ENCODE peak calls at places on chromosomes 6 and 20, in four cellular contexts. N is IMR-90, Q is trophoblast cell, A is neuronal stem cell. S is an unnamed sample.

GRCh38 chr20:16801919-16802651 is 53.9 kb downstream of the OTOR start:
- DNase-seq in A (peak), N (peak), Q (peak), S (peak)

GRCh38 chr6:29834564-29835436 is 7.2 kb downstream of the HLA-G start:
- DNase-seq in N (no peak), A (peak), Q (peak), S (no peak)

GRCh38 chr20:1478566-1478965 is 11.9 kb upstream of the NSFL1C start:
- DNase-seq in A (no peak), Q (peak), N (peak), S (no peak)

GRCh38 chr6:135811172-135811571 is 40.3 kb upstream of the PDE7B start:
- DNase-seq in N (no peak), Q (no peak), A (no peak), S (no peak)

GRCh38 chr6:141657812-141658211 is 474.9 kb upstream of the GJE1 start:
- DNase-seq in Q (no peak), N (no peak), A (no peak), S (no peak)

GRCh38 chr6:90288404-90288803 is 8.2 kb downstream of the BACH2 start:
- DNase-seq in Q (peak), N (peak), A (no peak), S (no peak)

GRCh38 chr6:42783177-42783875 is 1.5 kb downstream of the BICRAL start:
- DNase-seq in N (peak), Q (peak), A (peak), S (no peak)

GRCh38 chr20:5222919-5223634 is 93.7 kb downstream of the PROKR2 start:
- DNase-seq in A (peak), N (peak), Q (peak), S (peak)

GRCh38 chr6:7188492-7188891 is 80.7 kb downstream of the RREB1 start:
- DNase-seq in A (no peak), N (no peak), Q (peak), S (no peak)

GRCh38 chr6:158567152-158567551 is 7.3 kb downstream of the TMEM181 start:
- DNase-seq in A (no peak), Q (no peak), N (no peak), S (no peak)

GRCh38 chr6:108655840-108656650 is 95.3 kb downstream of the FOXO3 start:
- DNase-seq in A (no peak), Q (no peak), N (peak), S (no peak)

GRCh38 chr6:11222385-11223277 is 9.8 kb downstream of the NEDD9 start:
- DNase-seq in N (no peak), Q (no peak), A (no peak), S (no peak)

GRCh38 chr6:40882321-40882720 is 156.7 kb downstream of the UNC5CL start:
- DNase-seq in A (no peak), Q (no peak), N (no peak), S (no peak)

GRCh38 chr6:111265842-111266241 is 178.5 kb downstream of the SLC16A10 start:
- DNase-seq in N (peak), Q (no peak), A (no peak), S (no peak)

GRCh38 chr6:89828988-89829590 is 591 bp upstream of the CASP8AP2 start:
- DNase-seq in Q (peak), A (no peak), N (no peak), S (no peak)

GRCh38 chr6:23498013-23498412 is 628.0 kb upstream of the NRSN1 start:
- DNase-seq in A (no peak), Q (no peak), N (peak), S (no peak)

GRCh38 chr6:125357515-125358256 is 55.9 kb upstream of the HDDC2 start:
- DNase-seq in Q (no peak), A (no peak), N (no peak), S (no peak)

GRCh38 chr6:74137910-74138309 is 441.9 kb downstream of the CD109 start:
- DNase-seq in N (peak), Q (peak), A (no peak), S (no peak)

GRCh38 chr6:7541175-7542064 is at the start of gene DSP:
- DNase-seq in A (peak), N (no peak), Q (peak), S (peak)

GRCh38 chr6:55758156-55758942 is 117.0 kb downstream of the BMP5 start:
- DNase-seq in N (peak), A (no peak), Q (peak), S (no peak)

GRCh38 chr20:34516874-34517542 is 786 bp downstream of the DYNLRB1 start:
- DNase-seq in Q (peak), A (no peak), N (no peak), S (no peak)

GRCh38 chr6:53464942-53465460 is 79.9 kb downstream of the GCLC start:
- DNase-seq in Q (peak), A (no peak), N (peak), S (no peak)

GRCh38 chr6:88856566-88856965 is 106.9 kb downstream of the RNGTT start:
- DNase-seq in Q (no peak), N (peak), A (no peak), S (no peak)

GRCh38 chr6:6736753-6737654 is 148.5 kb downstream of the LY86 start:
- DNase-seq in Q (peak), N (no peak), A (no peak), S (peak)

GRCh38 chr6:41653642-41654432 is 15.6 kb downstream of the MDFI start:
- DNase-seq in A (no peak), N (no peak), Q (no peak), S (no peak)

GRCh38 chr20:37418591-37418990 is 72.7 kb downstream of the SRC start:
- DNase-seq in Q (no peak), A (no peak), N (no peak), S (no peak)

GRCh38 chr6:85551264-85551663 is 42.4 kb downstream of the SNX14 start:
- DNase-seq in Q (no peak), A (peak), N (no peak), S (no peak)

GRCh38 chr20:23078351-23078993 is 7.7 kb downstream of the CD93 start:
- DNase-seq in A (no peak), N (no peak), Q (no peak), S (no peak)

GRCh38 chr20:3103369-3104032 is 19.0 kb upstream of the AVP start:
- DNase-seq in N (no peak), A (no peak), Q (peak), S (no peak)

GRCh38 chr6:63637865-63638445 is 2.4 kb downstream of the PHF3 start:
- DNase-seq in N (no peak), A (no peak), Q (no peak), S (no peak)

GRCh38 chr20:64242003-64242796 is 13.3 kb upstream of the PCMTD2 start:
- DNase-seq in A (no peak), Q (no peak), N (no peak), S (no peak)

GRCh38 chr6:157555795-157556645 is 175.0 kb downstream of the ZDHHC14 start:
- DNase-seq in Q (no peak), N (no peak), A (no peak), S (peak)

GRCh38 chr6:134422426-134423231 is 104.7 kb upstream of the SGK1 start:
- DNase-seq in A (no peak), Q (peak), N (peak), S (no peak)

GRCh38 chr20:31922181-31922580 is 29.7 kb downstream of the PDRG1 start:
- DNase-seq in A (no peak), N (no peak), Q (no peak), S (no peak)

GRCh38 chr20:31918471-31919105 is 33.3 kb downstream of the PDRG1 start:
- DNase-seq in A (no peak), N (peak), Q (no peak), S (no peak)

GRCh38 chr20:31919756-31920155 is 32.1 kb downstream of the PDRG1 start:
- DNase-seq in Q (no peak), N (no peak), A (no peak), S (no peak)

GRCh38 chr20:31922588-31922987 is 29.3 kb downstream of the PDRG1 start:
- DNase-seq in Q (no peak), N (no peak), A (no peak), S (no peak)

GRCh38 chr20:31920275-31920855 is 31.5 kb downstream of the PDRG1 start:
- DNase-seq in N (no peak), Q (no peak), A (no peak), S (no peak)
- H3K14ac ChIP-seq in N (no peak), Q (no peak), A (no peak), S (no peak)

GRCh38 chr6:3230275-3231212 is 3.1 kb upstream of the TUBB2B start:
- DNase-seq in A (peak), N (peak), Q (no peak), S (peak)

GRCh38 chr6:3231213-3232016 is 4.0 kb upstream of the TUBB2B start:
- DNase-seq in N (peak), A (peak), Q (peak), S (no peak)

GRCh38 chr6:3233321-3233720 is 5.9 kb upstream of the TUBB2B start:
- DNase-seq in A (no peak), Q (peak), N (no peak), S (no peak)

GRCh38 chr6:3229566-3230274 is 2.3 kb upstream of the TUBB2B start:
- DNase-seq in Q (peak), A (peak), N (no peak), S (no peak)

GRCh38 chr6:3232017-3232838 is 4.8 kb upstream of the TUBB2B start:
- DNase-seq in Q (no peak), A (no peak), N (no peak), S (no peak)
- H3K18ac ChIP-seq in Q (peak), A (peak), N (no peak), S (peak)

GRCh38 chr6:133394630-133395029 is 153.5 kb downstream of the EYA4 start:
- DNase-seq in A (no peak), N (no peak), Q (no peak), S (no peak)
- H3K14ac ChIP-seq in A (no peak), N (no peak), Q (no peak), S (no peak)

DNA sequence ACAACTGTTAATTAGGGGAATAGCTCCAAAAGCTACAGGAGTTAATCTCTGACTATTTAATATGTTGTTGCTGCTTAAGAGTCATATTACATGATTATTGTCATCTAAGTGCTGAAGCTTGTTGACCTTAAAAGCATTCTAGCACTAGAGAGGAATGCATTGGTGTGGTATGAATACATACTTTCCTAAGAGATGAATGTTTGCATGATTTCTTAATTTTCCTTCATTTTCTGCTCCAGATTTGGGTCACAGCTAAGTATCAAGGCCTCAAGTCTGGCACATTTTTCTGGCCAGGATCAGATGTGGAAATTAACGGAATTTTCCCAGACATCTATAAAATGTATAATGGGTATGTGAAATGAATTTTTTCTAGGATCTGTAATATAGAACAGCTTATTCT is 53.5 kb downstream of the ENPP1 start:
- DNase-seq in N (peak), Q (peak), A (no peak), S (no peak)
- H3K18ac ChIP-seq in N (no peak), Q (no peak), A (no peak), S (no peak)

DNA sequence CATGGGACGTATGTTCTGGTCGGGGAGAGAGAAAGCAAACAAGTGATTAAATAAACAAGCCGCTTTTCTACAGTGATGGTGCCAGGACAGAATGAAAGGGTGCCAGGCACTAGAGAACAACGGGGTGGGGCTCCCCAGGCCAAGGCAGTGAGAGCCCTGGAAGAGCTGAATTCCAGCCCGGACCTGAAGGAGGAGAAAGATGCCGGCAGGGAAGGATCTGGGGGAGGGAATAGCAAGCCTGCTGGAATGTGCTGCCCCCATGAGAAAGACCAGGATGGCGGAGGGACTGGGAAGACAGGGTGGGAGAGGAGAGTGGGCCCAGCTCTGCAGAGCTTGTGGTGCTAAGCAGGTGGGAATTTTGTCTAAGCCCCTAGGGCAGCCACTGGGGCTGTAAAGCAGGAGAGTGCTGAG is 7.5 kb downstream of the SNAI1 start:
- DNase-seq in N (no peak), Q (peak), A (no peak), S (no peak)
- H3K14ac ChIP-seq in N (peak), Q (peak), A (no peak), S (no peak)

GRCh38 chr20:56393653-56394052 is 1.2 kb downstream of the CSTF1 start:
- DNase-seq in Q (no peak), A (no peak), N (no peak), S (no peak)
- H3K18ac ChIP-seq in Q (no peak), A (no peak), N (no peak), S (no peak)